ENCODE peak calls at places on chromosomes 5 and 9, in seven cellular contexts. Z is pancreas, S is epithelial cell of esophagus, P is H7, O is left ventricle myocardium inferior, C is BE2C, L is IMR-90. Y is an unnamed sample.

GRCh38 chr9:70080481-70081119 is 37.0 kb downstream of the MAMDC2 start:
- DNase-seq in Z (peak), S (no peak), P (no peak), O (no peak), C (no peak), L (peak), Y (peak)

GRCh38 chr9:18405240-18405639 is 68.7 kb upstream of the ADAMTSL1 start:
- DNase-seq in Z (no peak), S (peak), P (no peak), O (no peak), C (no peak), L (no peak), Y (no peak)

GRCh38 chr5:135534609-135535419 is 950 bp downstream of the NEUROG1 start:
- DNase-seq in Z (no peak), S (peak), P (peak), O (no peak), C (peak), L (no peak), Y (no peak)

GRCh38 chr5:124103671-124104070 is 591.7 kb downstream of the CSNK1G3 start:
- DNase-seq in Z (no peak), S (peak), P (no peak), O (no peak), C (no peak), L (peak), Y (peak)

GRCh38 chr9:127450170-127450830 is 906 bp downstream of the RPL12 start:
- DNase-seq in Z (peak), S (no peak), P (no peak), O (no peak), C (no peak), L (peak), Y (no peak)

GRCh38 chr5:180873628-180874520 is 12.8 kb upstream of the ZFP62 start:
- DNase-seq in Z (no peak), S (peak), P (no peak), O (no peak), C (no peak), L (peak), Y (no peak)

GRCh38 chr5:150305577-150305976 is 2.9 kb upstream of the ARSI start:
- DNase-seq in Z (no peak), S (no peak), P (no peak), O (no peak), C (no peak), L (no peak), Y (no peak)

GRCh38 chr9:33164138-33164809 is 2.9 kb downstream of the B4GALT1 start:
- DNase-seq in Z (no peak), S (no peak), P (no peak), O (no peak), C (no peak), L (no peak), Y (no peak)

GRCh38 chr5:64165500-64166200 is at the start of gene RNF180:
- DNase-seq in Z (peak), S (peak), P (peak), O (peak), C (peak), L (no peak), Y (no peak)

GRCh38 chr5:72842816-72843215 is 26.4 kb downstream of the TNPO1 start:
- DNase-seq in Z (no peak), S (peak), P (peak), O (no peak), C (no peak), L (peak), Y (no peak)

GRCh38 chr5:59367791-59368394 is 525.6 kb downstream of the PDE4D start:
- DNase-seq in Z (peak), S (peak), P (peak), O (peak), C (peak), L (peak), Y (peak)

GRCh38 chr5:68725905-68726683 is 367.7 kb upstream of the SLC30A5 start:
- DNase-seq in Z (no peak), S (no peak), P (no peak), O (no peak), C (no peak), L (no peak), Y (no peak)

GRCh38 chr5:168364151-168364661 is 72.8 kb downstream of the WWC1 start:
- DNase-seq in Z (no peak), S (peak), P (no peak), O (no peak), C (no peak), L (peak), Y (peak)

GRCh38 chr5:67255881-67256280 is 59.3 kb upstream of the CD180 start:
- DNase-seq in Z (no peak), S (no peak), P (no peak), O (no peak), C (no peak), L (no peak), Y (peak)

GRCh38 chr9:99103909-99104458 is 929 bp upstream of the TGFBR1 start:
- DNase-seq in Z (peak), S (peak), P (peak), O (peak), C (no peak), L (peak), Y (no peak)

GRCh38 chr9:14131353-14132088 is 182.4 kb downstream of the NFIB start:
- DNase-seq in Z (no peak), S (no peak), P (no peak), O (no peak), C (peak), L (no peak), Y (no peak)

GRCh38 chr9:37574241-37574721 is 1.9 kb downstream of the FBXO10 start:
- DNase-seq in Z (no peak), S (no peak), P (peak), O (no peak), C (peak), L (peak), Y (no peak)

GRCh38 chr5:177376107-177376506 is 8.1 kb upstream of the SLC34A1 start:
- DNase-seq in Z (no peak), S (no peak), P (no peak), O (no peak), C (no peak), L (no peak), Y (no peak)

GRCh38 chr9:135506327-135507103 is 6.0 kb downstream of the MRPS2 start:
- DNase-seq in Z (no peak), S (no peak), P (peak), O (no peak), C (no peak), L (no peak), Y (no peak)

GRCh38 chr5:154010660-154011059 is 28.1 kb downstream of the FAM114A2 start:
- DNase-seq in Z (no peak), S (peak), P (no peak), O (no peak), C (no peak), L (no peak), Y (no peak)

GRCh38 chr5:150624334-150625163 is 15.9 kb upstream of the SYNPO start:
- DNase-seq in Z (peak), S (peak), P (peak), O (peak), C (peak), L (no peak), Y (no peak)

GRCh38 chr5:79875230-79875629 is 115.8 kb downstream of the MTX3 start:
- DNase-seq in Z (no peak), S (no peak), P (no peak), O (peak), C (no peak), L (no peak), Y (no peak)

GRCh38 chr9:117029341-117029740 is 342.2 kb downstream of the TRIM32 start:
- DNase-seq in Z (no peak), S (no peak), P (no peak), O (no peak), C (no peak), L (no peak), Y (no peak)

GRCh38 chr5:143678148-143678906 is 133.6 kb upstream of the HMHB1 start:
- DNase-seq in Z (no peak), S (no peak), P (no peak), O (no peak), C (no peak), L (no peak), Y (no peak)

GRCh38 chr5:28483327-28484025 is 1445.1 kb upstream of the CDH9 start:
- DNase-seq in Z (no peak), S (no peak), P (no peak), O (no peak), C (no peak), L (no peak), Y (no peak)

GRCh38 chr5:176700239-176700847 is 53.1 kb downstream of the TSPAN17 start:
- DNase-seq in Z (no peak), S (peak), P (peak), O (no peak), C (peak), L (no peak), Y (no peak)

GRCh38 chr5:93622240-93622885 is 39.3 kb downstream of the NR2F1 start:
- DNase-seq in Z (no peak), S (peak), P (peak), O (no peak), C (peak), L (peak), Y (no peak)

GRCh38 chr5:93623153-93623552 is 40.1 kb downstream of the NR2F1 start:
- DNase-seq in Z (no peak), S (no peak), P (no peak), O (no peak), C (no peak), L (no peak), Y (no peak)

GRCh38 chr5:93621340-93621872 is 38.4 kb downstream of the NR2F1 start:
- DNase-seq in Z (peak), S (peak), P (no peak), O (peak), C (peak), L (peak), Y (no peak)

GRCh38 chr5:93620487-93621339 is 37.7 kb downstream of the NR2F1 start:
- DNase-seq in Z (peak), S (peak), P (peak), O (peak), C (peak), L (peak), Y (no peak)
- H3K4me3 ChIP-seq in Z (peak), S (peak), P (peak), O (peak), C (peak), L (peak), Y (peak)

DNA sequence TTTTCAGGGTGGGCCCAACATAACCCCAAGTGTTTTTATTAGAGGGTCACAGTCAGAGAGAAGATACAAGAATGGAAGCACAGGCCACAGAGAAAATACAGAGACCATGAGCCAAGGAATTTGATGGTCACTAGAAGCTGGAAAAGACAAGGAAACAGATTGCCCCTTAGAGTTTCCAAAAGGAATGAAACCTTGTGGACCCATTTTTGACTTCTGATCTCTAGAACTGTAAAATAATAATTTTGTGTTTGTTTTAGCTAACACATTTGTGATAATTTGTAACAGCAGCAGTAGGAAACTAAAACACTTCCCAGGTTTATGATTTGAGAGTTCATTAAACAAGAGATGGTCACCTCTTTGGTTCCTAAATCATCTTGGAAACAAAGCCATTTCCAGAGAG is 21.8 kb downstream of the CDKN2A start:
- DNase-seq in Z (no peak), S (no peak), P (no peak), O (no peak), C (no peak), L (no peak), Y (no peak)
- H3K4me3 ChIP-seq in Z (no peak), S (no peak), P (no peak), O (no peak), C (no peak), L (no peak), Y (no peak)

DNA sequence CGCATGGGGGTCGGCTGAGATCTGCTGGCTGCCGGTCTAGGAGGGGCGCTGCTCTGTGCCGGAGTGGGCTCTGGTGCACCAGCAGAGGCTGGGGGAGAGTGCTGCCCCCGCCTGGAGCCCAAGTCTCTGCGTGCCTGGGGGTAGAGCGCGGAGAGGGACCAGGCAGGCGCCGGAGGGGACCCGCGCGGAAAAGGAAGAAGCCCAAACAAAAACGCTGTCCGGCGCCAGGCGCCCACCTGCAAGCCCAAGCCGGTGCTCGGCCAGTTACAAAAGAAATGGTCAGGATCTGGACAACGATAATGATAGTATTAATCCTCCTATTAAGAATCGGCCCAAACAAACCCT is 575 bp upstream of the S1PR3 start:
- DNase-seq in Z (no peak), S (no peak), P (peak), O (no peak), C (no peak), L (no peak), Y (no peak)
- H3K4me3 ChIP-seq in Z (peak), S (no peak), P (peak), O (peak), C (peak), L (peak), Y (peak)

DNA sequence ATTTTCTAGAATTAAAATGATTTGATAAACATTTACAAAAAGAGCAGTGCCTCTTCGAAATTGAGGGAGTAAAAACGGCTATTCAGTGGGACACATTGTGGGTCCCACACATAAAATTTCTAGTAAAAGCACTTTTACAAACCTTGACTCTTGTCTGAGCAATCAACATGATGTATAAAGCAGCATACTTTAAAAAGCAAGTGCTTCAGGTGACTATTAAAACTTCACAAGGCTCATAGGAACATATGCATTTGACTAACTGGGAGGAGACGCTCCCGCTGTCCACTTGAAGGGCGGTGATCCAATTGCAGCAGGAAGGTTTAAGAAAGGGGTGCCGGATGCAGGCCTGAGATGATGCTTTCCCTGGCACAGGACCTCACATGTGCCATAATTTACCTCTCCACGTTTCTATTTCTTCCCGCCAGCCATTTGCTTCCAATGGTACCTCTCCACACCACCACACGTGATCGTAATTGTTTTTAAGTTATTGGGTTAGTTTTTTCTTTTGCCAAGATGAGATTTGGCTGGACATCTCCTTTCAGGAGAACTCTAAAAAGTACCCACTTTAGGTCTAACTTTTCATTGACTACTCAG is 1.8 kb downstream of the MCTP1 start:
- DNase-seq in Z (no peak), S (no peak), P (peak), O (no peak), C (no peak), L (no peak), Y (no peak)
- H3K4me3 ChIP-seq in Z (peak), S (no peak), P (peak), O (peak), C (no peak), L (no peak), Y (peak)

Y was measured in astrocyte of the cerebellum.